ENCODE peak calls at places on chromosome 16, in ten cellular contexts. One of them, this sample, is unnamed.

GRCh38 chr16:56189990-56190902 is 1.0 kb upstream of the GNAO1 start:
- DNase-seq in Right ventricle myocardium superior: no peak
- DNase-seq in SW480: no peak
- DNase-seq in Calu3: no peak
- DNase-seq in thoracic aorta: no peak
- DNase-seq in T-helper 2 cell: no peak
- DNase-seq in NCI-H345: no peak
- DNase-seq in activated CD4-positive, alpha-beta T cell treated with anti-CD3 and anti-CD28 coated beads, Interleukin-2, amount 50 U/mL, for 1 hour: no peak
- DNase-seq in stimulated activated CD8-positive, alpha-beta memory T cell treated with anti-CD3 and anti-CD28 coated beads, Interleukin-4, amount 100 ng/mL, for 24 hours: no peak
- DNase-seq in NCI-H460: no peak
- DNase-seq in this sample: no peak

GRCh38 chr16:2260250-2260649 is 7.7 kb downstream of the RNPS1 start:
- DNase-seq in thoracic aorta: no peak
- DNase-seq in activated CD4-positive, alpha-beta T cell treated with anti-CD3 and anti-CD28 coated beads, Interleukin-2, amount 50 U/mL, for 1 hour: no peak
- DNase-seq in NCI-H345: no peak
- DNase-seq in Right ventricle myocardium superior: no peak
- DNase-seq in NCI-H460: no peak
- DNase-seq in Calu3: no peak
- DNase-seq in stimulated activated CD8-positive, alpha-beta memory T cell treated with anti-CD3 and anti-CD28 coated beads, Interleukin-4, amount 100 ng/mL, for 24 hours: no peak
- DNase-seq in SW480: no peak
- DNase-seq in T-helper 2 cell: no peak
- DNase-seq in this sample: no peak

GRCh38 chr16:84062734-84063640 is 20.4 kb upstream of the SLC38A8 start:
- DNase-seq in Right ventricle myocardium superior: peak
- DNase-seq in T-helper 2 cell: peak
- DNase-seq in thoracic aorta: peak
- DNase-seq in stimulated activated CD8-positive, alpha-beta memory T cell treated with anti-CD3 and anti-CD28 coated beads, Interleukin-4, amount 100 ng/mL, for 24 hours: peak
- DNase-seq in NCI-H345: peak
- DNase-seq in SW480: peak
- DNase-seq in Calu3: peak
- DNase-seq in activated CD4-positive, alpha-beta T cell treated with anti-CD3 and anti-CD28 coated beads, Interleukin-2, amount 50 U/mL, for 1 hour: peak
- DNase-seq in NCI-H460: peak
- DNase-seq in this sample: peak

GRCh38 chr16:88688013-88688778 is 1.9 kb upstream of the SNAI3 start:
- DNase-seq in SW480: no peak
- DNase-seq in T-helper 2 cell: no peak
- DNase-seq in thoracic aorta: no peak
- DNase-seq in Right ventricle myocardium superior: no peak
- DNase-seq in activated CD4-positive, alpha-beta T cell treated with anti-CD3 and anti-CD28 coated beads, Interleukin-2, amount 50 U/mL, for 1 hour: no peak
- DNase-seq in NCI-H345: peak
- DNase-seq in stimulated activated CD8-positive, alpha-beta memory T cell treated with anti-CD3 and anti-CD28 coated beads, Interleukin-4, amount 100 ng/mL, for 24 hours: no peak
- DNase-seq in Calu3: peak
- DNase-seq in NCI-H460: no peak
- DNase-seq in this sample: no peak

GRCh38 chr16:84307209-84307954 is 12.7 kb downstream of the WFDC1 start:
- DNase-seq in Right ventricle myocardium superior: no peak
- DNase-seq in thoracic aorta: no peak
- DNase-seq in activated CD4-positive, alpha-beta T cell treated with anti-CD3 and anti-CD28 coated beads, Interleukin-2, amount 50 U/mL, for 1 hour: no peak
- DNase-seq in SW480: no peak
- DNase-seq in NCI-H345: no peak
- DNase-seq in NCI-H460: no peak
- DNase-seq in stimulated activated CD8-positive, alpha-beta memory T cell treated with anti-CD3 and anti-CD28 coated beads, Interleukin-4, amount 100 ng/mL, for 24 hours: no peak
- DNase-seq in Calu3: no peak
- DNase-seq in T-helper 2 cell: no peak
- DNase-seq in this sample: no peak

GRCh38 chr16:28202147-28202746 is 9.5 kb downstream of the XPO6 start:
- DNase-seq in Right ventricle myocardium superior: no peak
- DNase-seq in T-helper 2 cell: no peak
- DNase-seq in stimulated activated CD8-positive, alpha-beta memory T cell treated with anti-CD3 and anti-CD28 coated beads, Interleukin-4, amount 100 ng/mL, for 24 hours: no peak
- DNase-seq in Calu3: no peak
- DNase-seq in thoracic aorta: no peak
- DNase-seq in SW480: no peak
- DNase-seq in NCI-H460: no peak
- DNase-seq in activated CD4-positive, alpha-beta T cell treated with anti-CD3 and anti-CD28 coated beads, Interleukin-2, amount 50 U/mL, for 1 hour: no peak
- DNase-seq in NCI-H345: no peak
- DNase-seq in this sample: no peak

GRCh38 chr16:56565023-56565477 is at the start of gene MT4:
- DNase-seq in SW480: no peak
- DNase-seq in Calu3: no peak
- DNase-seq in T-helper 2 cell: no peak
- DNase-seq in thoracic aorta: no peak
- DNase-seq in NCI-H460: no peak
- DNase-seq in Right ventricle myocardium superior: no peak
- DNase-seq in stimulated activated CD8-positive, alpha-beta memory T cell treated with anti-CD3 and anti-CD28 coated beads, Interleukin-4, amount 100 ng/mL, for 24 hours: no peak
- DNase-seq in activated CD4-positive, alpha-beta T cell treated with anti-CD3 and anti-CD28 coated beads, Interleukin-2, amount 50 U/mL, for 1 hour: no peak
- DNase-seq in NCI-H345: no peak
- DNase-seq in this sample: no peak

GRCh38 chr16:50610331-50611262 is 62.4 kb downstream of the NKD1 start:
- DNase-seq in activated CD4-positive, alpha-beta T cell treated with anti-CD3 and anti-CD28 coated beads, Interleukin-2, amount 50 U/mL, for 1 hour: no peak
- DNase-seq in SW480: no peak
- DNase-seq in T-helper 2 cell: no peak
- DNase-seq in NCI-H345: no peak
- DNase-seq in Calu3: no peak
- DNase-seq in Right ventricle myocardium superior: no peak
- DNase-seq in stimulated activated CD8-positive, alpha-beta memory T cell treated with anti-CD3 and anti-CD28 coated beads, Interleukin-4, amount 100 ng/mL, for 24 hours: no peak
- DNase-seq in NCI-H460: no peak
- DNase-seq in thoracic aorta: no peak
- DNase-seq in this sample: no peak

GRCh38 chr16:1918312-1918889 is at the start of gene HS3ST6:
- DNase-seq in stimulated activated CD8-positive, alpha-beta memory T cell treated with anti-CD3 and anti-CD28 coated beads, Interleukin-4, amount 100 ng/mL, for 24 hours: no peak
- DNase-seq in T-helper 2 cell: no peak
- DNase-seq in NCI-H460: no peak
- DNase-seq in SW480: no peak
- DNase-seq in NCI-H345: peak
- DNase-seq in thoracic aorta: no peak
- DNase-seq in Calu3: no peak
- DNase-seq in Right ventricle myocardium superior: no peak
- DNase-seq in activated CD4-positive, alpha-beta T cell treated with anti-CD3 and anti-CD28 coated beads, Interleukin-2, amount 50 U/mL, for 1 hour: no peak
- DNase-seq in this sample: no peak

GRCh38 chr16:84595052-84595481 is 22.8 kb downstream of the COTL1 start:
- DNase-seq in activated CD4-positive, alpha-beta T cell treated with anti-CD3 and anti-CD28 coated beads, Interleukin-2, amount 50 U/mL, for 1 hour: no peak
- DNase-seq in NCI-H460: no peak
- DNase-seq in Calu3: no peak
- DNase-seq in NCI-H345: no peak
- DNase-seq in T-helper 2 cell: no peak
- DNase-seq in stimulated activated CD8-positive, alpha-beta memory T cell treated with anti-CD3 and anti-CD28 coated beads, Interleukin-4, amount 100 ng/mL, for 24 hours: no peak
- DNase-seq in Right ventricle myocardium superior: no peak
- DNase-seq in thoracic aorta: no peak
- DNase-seq in SW480: no peak
- DNase-seq in this sample: no peak

GRCh38 chr16:88628512-88628974 is 9.8 kb upstream of the IL17C start:
- DNase-seq in stimulated activated CD8-positive, alpha-beta memory T cell treated with anti-CD3 and anti-CD28 coated beads, Interleukin-4, amount 100 ng/mL, for 24 hours: no peak
- DNase-seq in thoracic aorta: no peak
- DNase-seq in activated CD4-positive, alpha-beta T cell treated with anti-CD3 and anti-CD28 coated beads, Interleukin-2, amount 50 U/mL, for 1 hour: no peak
- DNase-seq in SW480: no peak
- DNase-seq in Right ventricle myocardium superior: peak
- DNase-seq in T-helper 2 cell: no peak
- DNase-seq in NCI-H345: no peak
- DNase-seq in Calu3: no peak
- DNase-seq in NCI-H460: no peak
- DNase-seq in this sample: no peak

GRCh38 chr16:29943846-29944669 is 17.8 kb upstream of the TMEM219 start:
- DNase-seq in SW480: peak
- DNase-seq in T-helper 2 cell: no peak
- DNase-seq in NCI-H345: peak
- DNase-seq in NCI-H460: peak
- DNase-seq in thoracic aorta: no peak
- DNase-seq in activated CD4-positive, alpha-beta T cell treated with anti-CD3 and anti-CD28 coated beads, Interleukin-2, amount 50 U/mL, for 1 hour: no peak
- DNase-seq in Right ventricle myocardium superior: no peak
- DNase-seq in stimulated activated CD8-positive, alpha-beta memory T cell treated with anti-CD3 and anti-CD28 coated beads, Interleukin-4, amount 100 ng/mL, for 24 hours: no peak
- DNase-seq in Calu3: peak
- DNase-seq in this sample: no peak

GRCh38 chr16:55264949-55265348 is 59.1 kb upstream of the IRX6 start:
- DNase-seq in activated CD4-positive, alpha-beta T cell treated with anti-CD3 and anti-CD28 coated beads, Interleukin-2, amount 50 U/mL, for 1 hour: no peak
- DNase-seq in NCI-H460: no peak
- DNase-seq in stimulated activated CD8-positive, alpha-beta memory T cell treated with anti-CD3 and anti-CD28 coated beads, Interleukin-4, amount 100 ng/mL, for 24 hours: no peak
- DNase-seq in Right ventricle myocardium superior: no peak
- DNase-seq in SW480: no peak
- DNase-seq in Calu3: no peak
- DNase-seq in NCI-H345: no peak
- DNase-seq in thoracic aorta: no peak
- DNase-seq in T-helper 2 cell: no peak
- DNase-seq in this sample: no peak

GRCh38 chr16:68893710-68894705 is 50.7 kb downstream of the TANGO6 start:
- DNase-seq in NCI-H460: no peak
- DNase-seq in activated CD4-positive, alpha-beta T cell treated with anti-CD3 and anti-CD28 coated beads, Interleukin-2, amount 50 U/mL, for 1 hour: no peak
- DNase-seq in thoracic aorta: no peak
- DNase-seq in Right ventricle myocardium superior: peak
- DNase-seq in stimulated activated CD8-positive, alpha-beta memory T cell treated with anti-CD3 and anti-CD28 coated beads, Interleukin-4, amount 100 ng/mL, for 24 hours: no peak
- DNase-seq in NCI-H345: no peak
- DNase-seq in T-helper 2 cell: no peak
- DNase-seq in Calu3: no peak
- DNase-seq in SW480: no peak
- DNase-seq in this sample: no peak

GRCh38 chr16:28277537-28278388 is 14.6 kb upstream of the SBK1 start:
- DNase-seq in SW480: peak
- DNase-seq in NCI-H460: peak
- DNase-seq in activated CD4-positive, alpha-beta T cell treated with anti-CD3 and anti-CD28 coated beads, Interleukin-2, amount 50 U/mL, for 1 hour: peak
- DNase-seq in T-helper 2 cell: peak
- DNase-seq in Right ventricle myocardium superior: peak
- DNase-seq in thoracic aorta: peak
- DNase-seq in NCI-H345: peak
- DNase-seq in stimulated activated CD8-positive, alpha-beta memory T cell treated with anti-CD3 and anti-CD28 coated beads, Interleukin-4, amount 100 ng/mL, for 24 hours: peak
- DNase-seq in Calu3: peak
- DNase-seq in this sample: peak

GRCh38 chr16:86597126-86597879 is 19.0 kb downstream of the FOXL1 start:
- DNase-seq in NCI-H460: no peak
- DNase-seq in T-helper 2 cell: no peak
- DNase-seq in Right ventricle myocardium superior: no peak
- DNase-seq in activated CD4-positive, alpha-beta T cell treated with anti-CD3 and anti-CD28 coated beads, Interleukin-2, amount 50 U/mL, for 1 hour: no peak
- DNase-seq in NCI-H345: no peak
- DNase-seq in stimulated activated CD8-positive, alpha-beta memory T cell treated with anti-CD3 and anti-CD28 coated beads, Interleukin-4, amount 100 ng/mL, for 24 hours: no peak
- DNase-seq in SW480: no peak
- DNase-seq in Calu3: no peak
- DNase-seq in thoracic aorta: no peak
- DNase-seq in this sample: no peak

GRCh38 chr16:4376126-4376819 is 4.6 kb downstream of the VASN start:
- DNase-seq in SW480: no peak
- DNase-seq in T-helper 2 cell: no peak
- DNase-seq in Right ventricle myocardium superior: peak
- DNase-seq in thoracic aorta: peak
- DNase-seq in stimulated activated CD8-positive, alpha-beta memory T cell treated with anti-CD3 and anti-CD28 coated beads, Interleukin-4, amount 100 ng/mL, for 24 hours: no peak
- DNase-seq in NCI-H345: no peak
- DNase-seq in NCI-H460: no peak
- DNase-seq in activated CD4-positive, alpha-beta T cell treated with anti-CD3 and anti-CD28 coated beads, Interleukin-2, amount 50 U/mL, for 1 hour: no peak
- DNase-seq in Calu3: peak
- DNase-seq in this sample: no peak

GRCh38 chr16:68704232-68704867 is 32.7 kb upstream of the CDH1 start:
- DNase-seq in NCI-H345: peak
- DNase-seq in activated CD4-positive, alpha-beta T cell treated with anti-CD3 and anti-CD28 coated beads, Interleukin-2, amount 50 U/mL, for 1 hour: peak
- DNase-seq in Right ventricle myocardium superior: peak
- DNase-seq in T-helper 2 cell: peak
- DNase-seq in Calu3: peak
- DNase-seq in stimulated activated CD8-positive, alpha-beta memory T cell treated with anti-CD3 and anti-CD28 coated beads, Interleukin-4, amount 100 ng/mL, for 24 hours: peak
- DNase-seq in SW480: peak
- DNase-seq in thoracic aorta: no peak
- DNase-seq in NCI-H460: peak
- DNase-seq in this sample: peak

GRCh38 chr16:63975669-63976068 is 1146.2 kb downstream of the CDH11 start:
- DNase-seq in NCI-H460: no peak
- DNase-seq in NCI-H345: no peak
- DNase-seq in stimulated activated CD8-positive, alpha-beta memory T cell treated with anti-CD3 and anti-CD28 coated beads, Interleukin-4, amount 100 ng/mL, for 24 hours: no peak
- DNase-seq in thoracic aorta: no peak
- DNase-seq in Calu3: no peak
- DNase-seq in T-helper 2 cell: no peak
- DNase-seq in activated CD4-positive, alpha-beta T cell treated with anti-CD3 and anti-CD28 coated beads, Interleukin-2, amount 50 U/mL, for 1 hour: no peak
- DNase-seq in SW480: no peak
- DNase-seq in Right ventricle myocardium superior: no peak
- DNase-seq in this sample: no peak

GRCh38 chr16:59046335-59046734 is 312.2 kb upstream of the GOT2 start:
- DNase-seq in activated CD4-positive, alpha-beta T cell treated with anti-CD3 and anti-CD28 coated beads, Interleukin-2, amount 50 U/mL, for 1 hour: no peak
- DNase-seq in stimulated activated CD8-positive, alpha-beta memory T cell treated with anti-CD3 and anti-CD28 coated beads, Interleukin-4, amount 100 ng/mL, for 24 hours: no peak
- DNase-seq in Calu3: no peak
- DNase-seq in Right ventricle myocardium superior: no peak
- DNase-seq in T-helper 2 cell: no peak
- DNase-seq in NCI-H345: no peak
- DNase-seq in SW480: no peak
- DNase-seq in NCI-H460: no peak
- DNase-seq in thoracic aorta: no peak
- DNase-seq in this sample: no peak

GRCh38 chr16:54411555-54411954 is 125.0 kb upstream of the IRX3 start:
- DNase-seq in T-helper 2 cell: no peak
- DNase-seq in activated CD4-positive, alpha-beta T cell treated with anti-CD3 and anti-CD28 coated beads, Interleukin-2, amount 50 U/mL, for 1 hour: no peak
- DNase-seq in Right ventricle myocardium superior: peak
- DNase-seq in NCI-H345: no peak
- DNase-seq in NCI-H460: no peak
- DNase-seq in SW480: no peak
- DNase-seq in thoracic aorta: no peak
- DNase-seq in Calu3: no peak
- DNase-seq in stimulated activated CD8-positive, alpha-beta memory T cell treated with anti-CD3 and anti-CD28 coated beads, Interleukin-4, amount 100 ng/mL, for 24 hours: no peak
- DNase-seq in this sample: no peak

GRCh38 chr16:48613061-48613957 is 3.3 kb upstream of the N4BP1 start:
- DNase-seq in stimulated activated CD8-positive, alpha-beta memory T cell treated with anti-CD3 and anti-CD28 coated beads, Interleukin-4, amount 100 ng/mL, for 24 hours: peak
- DNase-seq in NCI-H460: no peak
- DNase-seq in Calu3: peak
- DNase-seq in thoracic aorta: no peak
- DNase-seq in T-helper 2 cell: no peak
- DNase-seq in NCI-H345: no peak
- DNase-seq in activated CD4-positive, alpha-beta T cell treated with anti-CD3 and anti-CD28 coated beads, Interleukin-2, amount 50 U/mL, for 1 hour: peak
- DNase-seq in SW480: no peak
- DNase-seq in Right ventricle myocardium superior: no peak
- DNase-seq in this sample: peak

GRCh38 chr16:58360041-58360634 is 32.1 kb upstream of the GINS3 start:
- DNase-seq in SW480: no peak
- DNase-seq in Calu3: no peak
- DNase-seq in thoracic aorta: no peak
- DNase-seq in stimulated activated CD8-positive, alpha-beta memory T cell treated with anti-CD3 and anti-CD28 coated beads, Interleukin-4, amount 100 ng/mL, for 24 hours: no peak
- DNase-seq in Right ventricle myocardium superior: no peak
- DNase-seq in NCI-H345: no peak
- DNase-seq in T-helper 2 cell: no peak
- DNase-seq in NCI-H460: no peak
- DNase-seq in activated CD4-positive, alpha-beta T cell treated with anti-CD3 and anti-CD28 coated beads, Interleukin-2, amount 50 U/mL, for 1 hour: no peak
- DNase-seq in this sample: no peak

GRCh38 chr16:85808926-85809325 is 9.4 kb downstream of the COX4I1 start:
- DNase-seq in Right ventricle myocardium superior: no peak
- DNase-seq in activated CD4-positive, alpha-beta T cell treated with anti-CD3 and anti-CD28 coated beads, Interleukin-2, amount 50 U/mL, for 1 hour: no peak
- DNase-seq in Calu3: no peak
- DNase-seq in NCI-H345: no peak
- DNase-seq in SW480: no peak
- DNase-seq in stimulated activated CD8-positive, alpha-beta memory T cell treated with anti-CD3 and anti-CD28 coated beads, Interleukin-4, amount 100 ng/mL, for 24 hours: no peak
- DNase-seq in thoracic aorta: no peak
- DNase-seq in NCI-H460: no peak
- DNase-seq in T-helper 2 cell: no peak
- DNase-seq in this sample: no peak

GRCh38 chr16:72188512-72188911 is 16.6 kb upstream of the PMFBP1 start:
- DNase-seq in activated CD4-positive, alpha-beta T cell treated with anti-CD3 and anti-CD28 coated beads, Interleukin-2, amount 50 U/mL, for 1 hour: no peak
- DNase-seq in NCI-H460: no peak
- DNase-seq in Right ventricle myocardium superior: no peak
- DNase-seq in Calu3: no peak
- DNase-seq in T-helper 2 cell: no peak
- DNase-seq in NCI-H345: no peak
- DNase-seq in stimulated activated CD8-positive, alpha-beta memory T cell treated with anti-CD3 and anti-CD28 coated beads, Interleukin-4, amount 100 ng/mL, for 24 hours: no peak
- DNase-seq in SW480: no peak
- DNase-seq in thoracic aorta: no peak
- DNase-seq in this sample: no peak

This sample was measured in effector CD8-positive, alpha-beta T cell.